ENCODE peak calls at places on chromosomes 13 and 19, in ten cellular contexts. U is SK-N-SH, X is heart right ventricle, D is esophagus squamous epithelium, L is thoracic aorta, N is K562, C is neural crest cell, W is stomach, Z is heart left ventricle, G is fibroblast of villous mesenchyme. Q is an unnamed sample.

GRCh38 chr13:46389985-46390384 is 2.9 kb upstream of the RUBCNL start:
- DNase-seq in L (no peak), D (no peak), Z (no peak), X (no peak), W (no peak), C (peak; percentile 49), G (no peak), U (no peak), N (no peak), Q (peak; percentile 30)

GRCh38 chr13:72204291-72204690 is 337.3 kb upstream of the DACH1 start:
- DNase-seq in Z (no peak), X (no peak), G (no peak), W (no peak), L (no peak), N (no peak), U (no peak), C (no peak), D (no peak), Q (no peak)

GRCh38 chr13:113545455-113545930 is 39.1 kb upstream of the TFDP1 start:
- DNase-seq in Z (peak; percentile 41), L (no peak), G (peak; percentile 65), N (no peak), C (no peak), X (no peak), W (no peak), D (no peak), U (peak; percentile 59), Q (no peak)

GRCh38 chr19:49073514-49074378 is 1.2 kb upstream of the KCNA7 start:
- DNase-seq in U (peak; percentile 50), L (no peak), Z (no peak), W (no peak), N (peak; percentile 76), X (no peak), G (no peak), C (no peak), D (no peak), Q (peak; percentile 46)

GRCh38 chr19:20879501-20879900 is 43.5 kb upstream of the ZNF85 start:
- DNase-seq in N (no peak), D (no peak), L (no peak), Z (no peak), G (no peak), W (no peak), U (no peak), C (no peak), X (no peak), Q (no peak)

GRCh38 chr19:4172861-4173473 is 9.4 kb downstream of the SIRT6 start:
- DNase-seq in X (peak; percentile 71), W (peak; percentile 59), Z (peak; percentile 81), N (peak; percentile 80), G (peak; percentile 42), L (no peak), C (peak; percentile 82), U (peak; percentile 84), D (no peak), Q (peak; percentile 65)

GRCh38 chr13:114132419-114133121 is at the start of gene RASA3:
- DNase-seq in W (peak; percentile 82), C (peak; percentile 70), U (peak; percentile 99), G (peak; percentile 85), L (no peak), D (no peak), Z (peak; percentile 91), X (peak; percentile 85), N (peak; percentile 93), Q (peak; percentile 71)

GRCh38 chr13:57865600-57866294 is 234.2 kb downstream of the PCDH17 start:
- DNase-seq in L (no peak), G (no peak), C (no peak), Z (no peak), X (no peak), D (no peak), W (no peak), U (no peak), N (no peak), Q (no peak)

GRCh38 chr13:61156753-61157152 is 258.9 kb downstream of the PCDH20 start:
- DNase-seq in C (no peak), L (no peak), U (no peak), Z (no peak), D (no peak), N (no peak), G (no peak), W (no peak), X (no peak), Q (no peak)

GRCh38 chr13:112331675-112332074 is 44.5 kb upstream of the SPACA7 start:
- DNase-seq in D (no peak), U (no peak), W (no peak), N (no peak), C (no peak), Z (no peak), G (no peak), X (no peak), L (no peak), Q (no peak)

GRCh38 chr19:17766543-17767131 is 15.4 kb downstream of the FCHO1 start:
- DNase-seq in D (no peak), Z (peak; percentile 91), W (peak; percentile 89), N (no peak), C (peak; percentile 84), U (no peak), G (peak; percentile 80), X (peak; percentile 81), L (no peak), Q (peak; percentile 66)

GRCh38 chr19:51668167-51668566 is 21.5 kb upstream of the SIGLEC14 start:
- DNase-seq in W (no peak), Z (no peak), L (no peak), N (no peak), C (no peak), G (no peak), D (no peak), X (no peak), U (no peak), Q (no peak)

GRCh38 chr19:4229179-4229931 is at the start of gene EBI3:
- DNase-seq in G (peak; percentile 40), W (no peak), L (no peak), C (peak; percentile 35), X (no peak), Z (no peak), D (no peak), N (peak; percentile 77), U (no peak), Q (peak; percentile 89)

GRCh38 chr19:23415034-23415433 is 19.8 kb upstream of the ZNF91 start:
- DNase-seq in U (no peak), Z (no peak), L (no peak), C (no peak), D (no peak), X (no peak), N (no peak), G (no peak), W (no peak), Q (no peak)

GRCh38 chr13:39602614-39603366 is at the start of gene LHFPL6:
- DNase-seq in W (peak; percentile 73), G (peak; percentile 80), C (peak; percentile 73), U (peak; percentile 88), N (peak; percentile 7), L (peak; percentile 64), D (no peak), Z (peak; percentile 94), X (peak; percentile 90), Q (peak; percentile 77)
- TF ChIP-seq CTCF in W (no peak), G (peak; percentile 56), C (peak; percentile 49), U (peak; percentile 66), N (no peak), L (no peak), D (no peak), Z (peak; percentile 47), X (peak; percentile 42), Q (no peak)

GRCh38 chr13:51959773-51960172 is 51.5 kb downstream of the ATP7B start:
- DNase-seq in U (no peak), N (peak; percentile 33), L (no peak), G (no peak), D (no peak), W (no peak), Z (no peak), X (no peak), C (no peak), Q (peak; percentile 25)
- TF ChIP-seq CTCF in U (no peak), N (no peak), L (no peak), G (no peak), D (no peak), W (no peak), Z (no peak), X (no peak), C (no peak), Q (no peak)

GRCh38 chr19:29667390-29667783 is 2.1 kb downstream of the PLEKHF1 start:
- DNase-seq in N (no peak), U (no peak), L (no peak), Z (no peak), X (no peak), G (no peak), C (no peak), D (no peak), W (no peak), Q (peak; percentile 53)

GRCh38 chr19:29668746-29669609 is 3.7 kb downstream of the PLEKHF1 start:
- DNase-seq in U (no peak), X (no peak), C (no peak), L (no peak), D (no peak), N (no peak), Z (peak; percentile 55), W (no peak), G (no peak), Q (peak; percentile 29)

GRCh38 chr19:29666634-29667389 is 1.6 kb downstream of the PLEKHF1 start:
- DNase-seq in W (peak; percentile 54), U (no peak), Z (peak; percentile 83), N (no peak), L (no peak), G (peak; percentile 81), D (no peak), C (no peak), X (peak; percentile 74), Q (peak; percentile 45)

GRCh38 chr19:29665826-29666633 is 769 bp downstream of the PLEKHF1 start:
- DNase-seq in X (peak; percentile 76), U (peak; percentile 70), C (no peak), G (peak; percentile 64), Z (peak; percentile 75), L (no peak), D (no peak), W (peak; percentile 41), N (no peak), Q (peak; percentile 47)

DNA sequence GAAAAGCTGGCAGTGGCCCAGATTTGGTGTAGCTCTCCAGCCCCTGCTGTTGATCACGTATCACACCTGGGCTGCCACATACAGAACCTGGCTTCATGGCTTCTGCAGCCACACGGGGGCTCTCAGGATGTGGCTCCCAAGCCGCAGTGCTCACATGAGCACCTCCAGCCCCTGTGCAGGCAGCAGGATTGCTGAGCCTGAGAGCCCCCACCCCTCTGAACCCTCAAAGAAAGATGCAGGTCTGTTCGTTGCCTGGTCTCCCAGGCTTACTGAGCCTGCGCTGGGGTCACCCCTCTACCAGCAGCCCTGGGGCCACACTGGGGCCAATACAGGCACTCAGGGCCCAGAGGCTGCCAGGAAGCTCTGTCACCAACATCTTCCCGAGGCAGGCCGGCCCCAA is 2.7 kb downstream of the PLEKHF1 start:
- DNase-seq in C (no peak), Z (peak; percentile 62), X (no peak), N (no peak), W (peak; percentile 59), U (no peak), D (no peak), L (no peak), G (no peak), Q (peak; percentile 84)
- TF ChIP-seq CTCF in C (no peak), Z (no peak), X (no peak), N (no peak), W (no peak), U (no peak), D (peak; percentile 14), L (no peak), G (no peak), Q (peak; percentile 19)

DNA sequence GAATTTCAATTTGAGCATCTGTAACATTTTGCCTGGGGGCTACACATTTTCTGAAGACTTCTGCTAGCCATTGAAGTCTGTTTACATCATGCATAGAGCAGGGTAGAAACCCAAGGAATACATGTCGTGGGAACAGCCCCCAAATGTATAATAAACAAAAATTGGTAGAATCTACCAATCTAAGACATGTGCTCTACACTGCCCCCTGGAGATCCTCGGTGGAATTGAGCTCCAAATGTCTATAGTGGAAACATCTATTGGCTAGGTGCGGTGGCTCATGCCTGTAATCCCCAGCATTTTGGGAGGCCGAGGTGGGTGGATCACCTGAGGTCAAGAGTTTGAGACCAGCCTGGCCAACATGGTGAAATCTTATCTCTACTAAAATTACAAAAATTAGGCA is 57.3 kb downstream of the MBD3L2B start:
- DNase-seq in C (no peak), Z (no peak), N (peak; percentile 24), W (no peak), U (no peak), G (no peak), L (no peak), D (no peak), X (no peak), Q (peak; percentile 65)
- TF ChIP-seq CTCF in C (peak; percentile 47), Z (no peak), N (peak; percentile 69), W (no peak), U (peak; percentile 58), G (peak; percentile 18), L (no peak), D (no peak), X (peak; percentile 26), Q (peak; percentile 79)